ENCODE peak calls at places on chromosome 11, in eight cellular contexts. A is heart left ventricle, B is ovary, I is K562, S is HCT116, Y is testis, U is gastrocnemius medialis, D is GM12891. J is an unnamed sample.

GRCh38 chr11:117833401-117833891 is 8.9 kb upstream of the FXYD2 start:
- DNase-seq in U (peak), I (no peak), A (peak), Y (peak), D (no peak), S (no peak), B (peak), J (no peak)

GRCh38 chr11:4025248-4025956 is 69.2 kb upstream of the RRM1 start:
- DNase-seq in I (no peak), Y (no peak), A (no peak), U (no peak), B (no peak), S (no peak), D (no peak), J (no peak)

GRCh38 chr11:27812341-27812740 is 112.1 kb upstream of the BDNF start:
- DNase-seq in D (no peak), A (no peak), Y (no peak), I (no peak), U (no peak), S (no peak), B (no peak), J (no peak)

GRCh38 chr11:2772544-2773031 is 72.8 kb upstream of the KCNQ1OT1 start:
- DNase-seq in D (no peak), U (no peak), I (no peak), B (peak), A (no peak), Y (peak), S (peak), J (peak)

GRCh38 chr11:93740031-93740801 is 1.1 kb downstream of the TAF1D start:
- DNase-seq in A (no peak), Y (peak), B (no peak), S (no peak), I (no peak), U (no peak), D (no peak), J (peak)

GRCh38 chr11:63592975-63593395 is 21.2 kb downstream of the PLAAT3 start:
- DNase-seq in U (no peak), D (no peak), I (no peak), A (no peak), Y (peak), S (no peak), B (no peak), J (peak)

GRCh38 chr11:85540635-85541034 is 86.5 kb downstream of the DLG2 start:
- DNase-seq in Y (peak), I (no peak), S (no peak), A (no peak), D (no peak), U (no peak), B (no peak), J (no peak)

GRCh38 chr11:35166369-35167360 is 27.7 kb downstream of the CD44 start:
- DNase-seq in B (no peak), A (no peak), I (no peak), U (no peak), D (no peak), S (peak), Y (no peak), J (no peak)

GRCh38 chr11:128772814-128773213 is 78.9 kb downstream of the FLI1 start:
- DNase-seq in B (peak), I (no peak), A (peak), Y (no peak), S (no peak), U (no peak), D (no peak), J (no peak)

GRCh38 chr11:117022526-117022925 is 75.7 kb downstream of the SIK3 start:
- DNase-seq in S (no peak), D (no peak), A (no peak), Y (no peak), I (no peak), U (no peak), B (no peak), J (no peak)

GRCh38 chr11:69080361-69080973 is 31.7 kb downstream of the TPCN2 start:
- DNase-seq in S (no peak), Y (no peak), I (no peak), U (no peak), D (no peak), A (no peak), B (no peak), J (peak)

GRCh38 chr11:68839953-68840641 is 1.6 kb downstream of the CPT1A start:
- DNase-seq in Y (no peak), I (peak), D (no peak), B (no peak), A (no peak), U (no peak), S (no peak), J (peak)

GRCh38 chr11:124865902-124866851 is 945 bp downstream of the ROBO3 start:
- DNase-seq in U (no peak), I (peak), B (peak), A (peak), D (peak), Y (peak), S (no peak), J (no peak)

GRCh38 chr11:80860632-80861031 is 1419.8 kb upstream of the TENM4 start:
- DNase-seq in I (no peak), A (no peak), B (no peak), D (no peak), Y (no peak), U (no peak), S (no peak), J (no peak)

GRCh38 chr11:130645164-130645859 is 196.9 kb downstream of the ADAMTS15 start:
- DNase-seq in B (no peak), Y (no peak), I (no peak), A (no peak), U (no peak), S (no peak), D (no peak), J (no peak)

GRCh38 chr11:124674571-124674970 is 867 bp downstream of the SPA17 start:
- DNase-seq in I (no peak), D (no peak), B (no peak), S (no peak), U (no peak), Y (no peak), A (no peak), J (no peak)

GRCh38 chr11:94766656-94767291 is 1.4 kb upstream of the AMOTL1 start:
- DNase-seq in U (no peak), S (no peak), I (no peak), Y (no peak), A (no peak), B (no peak), D (no peak), J (no peak)

GRCh38 chr11:20159680-20160381 is 444 bp downstream of the DBX1 start:
- DNase-seq in U (no peak), B (no peak), I (no peak), S (no peak), Y (no peak), D (no peak), A (no peak), J (no peak)

GRCh38 chr11:120658071-120658423 is 146.5 kb downstream of the GRIK4 start:
- DNase-seq in B (no peak), S (no peak), I (no peak), U (no peak), D (no peak), Y (no peak), A (no peak), J (peak)

GRCh38 chr11:74278721-74279148 is 32.7 kb downstream of the P4HA3 start:
- DNase-seq in D (no peak), Y (no peak), A (peak), S (no peak), I (no peak), U (peak), B (peak), J (no peak)

DNA sequence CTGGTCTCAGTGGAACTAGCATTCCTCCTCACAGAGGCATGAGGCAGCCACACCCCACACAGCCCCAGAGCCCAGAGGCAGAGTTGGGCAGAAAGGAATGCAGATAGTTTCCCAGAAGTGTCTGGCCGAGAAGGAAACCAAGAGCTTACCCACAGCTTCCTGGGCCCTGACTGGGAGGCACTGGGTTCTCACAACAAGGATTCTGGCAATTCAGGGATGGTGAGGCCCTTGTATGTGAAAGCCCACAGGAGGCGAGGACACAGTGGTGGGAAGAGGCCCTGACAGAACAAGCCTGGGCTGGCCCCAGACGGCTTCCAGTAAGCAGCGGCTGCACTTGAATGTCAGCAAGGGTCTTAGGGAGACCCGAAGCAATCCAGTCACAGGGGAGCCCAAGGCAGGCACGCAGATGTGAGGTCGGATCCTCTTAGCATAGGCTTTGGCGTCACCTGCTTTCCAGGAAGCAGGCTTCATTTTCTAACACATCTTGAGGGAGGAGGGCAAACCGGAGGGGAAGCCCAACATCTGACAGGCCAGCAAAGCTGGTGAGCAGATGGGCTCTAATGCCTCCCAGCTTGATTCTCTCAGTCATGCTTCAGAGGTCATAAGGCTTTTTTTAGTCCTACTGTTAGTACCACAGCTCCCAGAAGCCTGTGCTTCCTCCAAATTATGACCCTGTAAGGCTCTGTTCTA is 78.3 kb upstream of the AKIP1 start:
- DNase-seq in S (no peak), Y (no peak), A (no peak), B (no peak), D (no peak), U (no peak), I (no peak), J (no peak)
- TF ChIP-seq POLR2A in S (no peak), Y (no peak), A (no peak), B (no peak), D (no peak), U (no peak), I (no peak), J (no peak)

GRCh38 chr11:67435031-67435726 is 2.3 kb downstream of the PTPRCAP start:
- DNase-seq in B (no peak), A (no peak), U (no peak), Y (no peak), S (no peak), D (no peak), I (no peak), J (peak)
- TF ChIP-seq POLR2A in B (no peak), A (no peak), U (no peak), Y (no peak), S (no peak), D (no peak), I (peak), J (no peak)

GRCh38 chr11:65431452-65432132 is 9.0 kb downstream of the NEAT1 start:
- DNase-seq in Y (peak), S (no peak), A (no peak), I (no peak), U (no peak), B (no peak), D (no peak), J (no peak)
- TF ChIP-seq POLR2A in Y (no peak), S (peak), A (peak), I (peak), U (peak), B (no peak), D (no peak), J (no peak)

GRCh38 chr11:125890447-125891100 is 3.1 kb downstream of the HYLS1 start:
- DNase-seq in B (no peak), D (no peak), A (no peak), S (no peak), U (no peak), Y (no peak), I (peak), J (no peak)
- TF ChIP-seq POLR2A in B (no peak), D (no peak), A (no peak), S (no peak), U (no peak), Y (no peak), I (no peak), J (no peak)

GRCh38 chr11:18633256-18634139 is 644 bp downstream of the SPTY2D1 start:
- DNase-seq in I (no peak), Y (peak), B (no peak), S (no peak), D (peak), A (no peak), U (no peak), J (peak)

GRCh38 chr11:18632841-18633240 is 1.3 kb downstream of the SPTY2D1 start:
- DNase-seq in I (no peak), S (no peak), B (no peak), Y (no peak), U (no peak), D (no peak), A (no peak), J (no peak)

DNA sequence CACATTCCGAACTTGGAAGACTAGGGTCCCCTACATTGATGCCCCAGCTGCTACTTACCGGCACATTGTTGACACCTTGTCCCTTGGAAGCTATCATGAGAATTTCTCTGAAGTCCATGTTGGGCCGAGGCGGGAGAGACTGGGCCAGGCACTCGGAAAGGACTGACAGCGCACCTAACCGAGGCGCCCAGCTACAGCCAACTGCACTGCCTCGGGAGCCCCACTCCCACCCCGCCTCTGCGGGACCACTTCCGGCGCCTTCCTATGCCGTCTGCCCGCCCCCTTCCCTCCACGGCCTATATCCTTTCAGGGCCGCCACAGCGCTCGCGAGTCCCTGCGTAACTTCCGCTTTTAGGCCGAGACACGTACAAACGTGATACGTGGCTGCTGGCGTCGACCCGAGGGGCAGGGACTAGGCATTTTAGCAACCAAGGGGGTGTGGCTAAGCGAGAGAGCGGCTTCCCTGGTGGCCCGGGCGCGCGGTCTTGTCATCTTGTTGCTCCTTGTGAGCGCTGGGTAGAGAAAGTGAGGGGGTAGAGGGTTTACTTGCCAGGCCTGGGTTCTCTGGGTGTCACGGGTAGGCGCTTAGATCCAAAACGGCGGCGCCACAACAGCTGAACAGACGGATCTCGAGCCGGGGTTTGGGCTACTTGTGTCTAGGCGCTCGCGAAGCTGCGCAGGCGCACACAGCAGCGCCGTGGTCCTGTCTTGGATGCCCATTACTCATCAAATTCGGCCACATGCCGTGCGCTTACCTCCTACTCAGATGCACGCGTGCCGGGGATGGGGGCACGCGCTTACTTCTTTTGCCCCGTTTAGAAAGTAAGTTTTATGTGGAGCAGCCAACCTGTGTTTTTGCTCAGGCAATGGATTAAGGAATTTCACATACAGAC is at the start of gene SPTY2D1:
- DNase-seq in S (peak), A (peak), B (peak), D (peak), Y (peak), I (peak), U (peak), J (peak)
- TF ChIP-seq POLR2A in S (peak), A (peak), B (peak), D (peak), Y (peak), I (peak), U (peak), J (peak)

GRCh38 chr11:10304495-10305261 is at the start of gene ADM:
- DNase-seq in D (no peak), S (peak), A (peak), Y (peak), U (peak), B (peak), I (peak), J (peak)

GRCh38 chr11:10302294-10302743 is 2.6 kb upstream of the ADM start:
- DNase-seq in Y (no peak), D (no peak), A (no peak), B (peak), U (no peak), I (no peak), S (no peak), J (no peak)

GRCh38 chr11:10302744-10303557 is 1.9 kb upstream of the ADM start:
- DNase-seq in D (no peak), Y (peak), S (no peak), B (peak), U (peak), I (peak), A (peak), J (peak)

GRCh38 chr11:10305262-10305963 is 540 bp downstream of the ADM start:
- DNase-seq in B (peak), D (no peak), A (peak), I (peak), Y (no peak), U (peak), S (no peak), J (peak)

GRCh38 chr11:10303558-10304363 is 1.1 kb upstream of the ADM start:
- DNase-seq in D (no peak), B (peak), I (peak), U (peak), Y (no peak), A (no peak), S (no peak), J (peak)
- TF ChIP-seq POLR2A in D (no peak), B (no peak), I (no peak), U (peak), Y (no peak), A (no peak), S (peak), J (no peak)

J was measured in NB4.